ENCODE peak calls at places on chromosomes 13 and 19, in eight cellular contexts. Q, A, B, Z, D, L, N and J are unnamed samples. For H3K36me3, H3K4me1 and H3K27me3, the result is how much of the 10 kb centered on the place peaks cover.

GRCh38 chr19:17103177-17103576 is 27.6 kb downstream of the MYO9B start:
- DNase-seq in N (no peak), L (no peak), Q (no peak), Z (no peak), B (no peak), D (peak), A (no peak), J (no peak)

GRCh38 chr13:34108396-34108795 is 290.4 kb downstream of the RFC3 start:
- DNase-seq in B (peak), L (no peak), D (no peak), A (no peak), Q (no peak), N (no peak), Z (no peak), J (no peak)

GRCh38 chr19:58003153-58003828 is 671 bp upstream of the ZNF606 start:
- DNase-seq in A (no peak), N (no peak), Q (no peak), Z (peak), B (no peak), D (no peak), L (no peak), J (no peak)

GRCh38 chr19:30450945-30451344 is 78.8 kb downstream of the ZNF536 start:
- DNase-seq in N (no peak), L (no peak), A (no peak), Q (no peak), D (no peak), B (no peak), Z (no peak), J (no peak)

GRCh38 chr19:2148482-2149135 is 2.8 kb downstream of the AP3D1 start:
- DNase-seq in A (no peak), B (no peak), Q (no peak), Z (no peak), N (no peak), L (no peak), D (no peak), J (no peak)

GRCh38 chr13:34749046-34749445 is 193.0 kb upstream of the NBEA start:
- DNase-seq in Q (no peak), N (no peak), B (no peak), L (no peak), Z (no peak), A (no peak), D (no peak), J (no peak)

GRCh38 chr13:36163809-36164308 is 32.7 kb upstream of the DCLK1 start:
- DNase-seq in Q (no peak), B (peak), Z (peak), N (peak), D (no peak), L (peak), A (peak), J (no peak)

GRCh38 chr13:95222733-95223018 is 78.6 kb downstream of the ABCC4 start:
- DNase-seq in N (no peak), D (no peak), A (no peak), L (no peak), Q (no peak), B (no peak), Z (no peak), J (no peak)

GRCh38 chr13:65966991-65967451 is 1263.1 kb downstream of the PCDH9 start:
- DNase-seq in D (peak), Q (peak), B (peak), A (no peak), L (no peak), N (no peak), Z (peak), J (no peak)

GRCh38 chr13:62119739-62120700 is 704.4 kb upstream of the PCDH20 start:
- DNase-seq in A (no peak), L (no peak), N (no peak), Z (peak), D (no peak), Q (no peak), B (peak), J (no peak)

GRCh38 chr13:94784066-94784465 is 71.7 kb upstream of the SOX21 start:
- DNase-seq in L (no peak), A (no peak), Q (no peak), B (peak), D (no peak), Z (no peak), N (no peak), J (no peak)

GRCh38 chr13:88656751-88657150 is 985.6 kb downstream of the SLITRK5 start:
- DNase-seq in B (no peak), D (no peak), N (no peak), Q (no peak), A (no peak), L (no peak), Z (no peak), J (no peak)

GRCh38 chr19:41377977-41378707 is 1.8 kb downstream of the TMEM91 start:
- DNase-seq in N (no peak), L (no peak), D (peak), Z (peak), Q (no peak), B (no peak), A (no peak), J (no peak)

GRCh38 chr19:17797397-17798201 is 2.7 kb downstream of the B3GNT3 start:
- DNase-seq in Q (peak), B (no peak), Z (no peak), N (no peak), L (no peak), D (no peak), A (no peak), J (no peak)

GRCh38 chr19:10915511-10916091 is 12.8 kb downstream of the YIPF2 start:
- DNase-seq in A (no peak), N (peak), L (peak), D (no peak), B (peak), Q (no peak), Z (no peak), J (no peak)

GRCh38 chr19:18254546-18255500 is 19.4 kb downstream of the IQCN start:
- DNase-seq in A (peak), B (no peak), D (no peak), Z (no peak), L (no peak), Q (no peak), N (no peak), J (no peak)

GRCh38 chr13:41651413-41652068 is 194.2 kb downstream of the RGCC start:
- DNase-seq in Q (no peak), B (no peak), A (no peak), D (no peak), N (no peak), Z (no peak), L (no peak), J (no peak)

GRCh38 chr19:10876459-10877240 is 5.3 kb downstream of the CARM1 start:
- DNase-seq in B (no peak), Z (no peak), L (no peak), A (no peak), N (peak), Q (no peak), D (no peak), J (no peak)

GRCh38 chr19:43527860-43528622 is 1.0 kb upstream of the ETHE1 start:
- DNase-seq in L (peak), Z (no peak), N (peak), D (peak), A (no peak), Q (no peak), B (no peak), J (no peak)

GRCh38 chr19:50059045-50059444 is 33.2 kb downstream of the ZNF473 start:
- DNase-seq in D (no peak), Q (no peak), Z (no peak), L (no peak), N (no peak), A (no peak), B (no peak), J (no peak)

GRCh38 chr19:15577184-15577771 is 37.7 kb upstream of the CYP4F8 start:
- DNase-seq in B (no peak), Z (no peak), L (no peak), Q (no peak), A (no peak), D (no peak), N (no peak), J (no peak)

GRCh38 chr19:4027146-4027545 is 19.6 kb downstream of the PIAS4 start:
- DNase-seq in Q (no peak), A (no peak), Z (no peak), N (no peak), B (no peak), D (no peak), L (no peak), J (no peak)

GRCh38 chr19:51181913-51182419 is 39.9 kb downstream of the SIGLEC7 start:
- DNase-seq in L (no peak), A (no peak), Q (no peak), B (no peak), D (no peak), N (no peak), Z (no peak), J (no peak)

GRCh38 chr19:46480409-46480808 is 9.0 kb upstream of the PNMA8A start:
- DNase-seq in Z (peak), B (peak), D (no peak), N (no peak), L (no peak), Q (no peak), A (no peak), J (no peak)

GRCh38 chr13:64154514-64154913 is 2738.9 kb upstream of the PCDH20 start:
- DNase-seq in N (no peak), A (no peak), D (no peak), Q (no peak), L (no peak), Z (no peak), B (peak), J (no peak)

GRCh38 chr19:17031741-17032140 is 5.1 kb upstream of the CPAMD8 start:
- DNase-seq in Q (no peak), D (no peak), B (no peak), A (no peak), L (no peak), N (no peak), Z (no peak), J (no peak)

GRCh38 chr19:29714371-29714952 is 599 bp downstream of the C19orf12 start:
- DNase-seq in Z (no peak), A (no peak), Q (no peak), N (no peak), L (no peak), B (no peak), D (peak), J (peak)

GRCh38 chr19:14150041-14150769 is 13.8 kb upstream of the ASF1B start:
- DNase-seq in L (no peak), Z (no peak), A (no peak), B (no peak), Q (no peak), D (no peak), N (no peak), J (no peak)

GRCh38 chr19:41321600-41322270 is 11.8 kb downstream of the CCDC97 start:
- DNase-seq in N (peak), B (peak), Z (peak), L (no peak), Q (no peak), D (peak), A (no peak), J (no peak)

GRCh38 chr19:19306191-19306590 is 14.1 kb downstream of the SUGP1 start:
- DNase-seq in L (no peak), D (no peak), Q (no peak), B (no peak), A (no peak), N (no peak), Z (no peak), J (no peak)
- H3K36me3 ChIP-seq in L (half or more), D (half or more), Q (under half), B (under half), A (half or more), N (half or more), Z (under half), J (half or more)

DNA sequence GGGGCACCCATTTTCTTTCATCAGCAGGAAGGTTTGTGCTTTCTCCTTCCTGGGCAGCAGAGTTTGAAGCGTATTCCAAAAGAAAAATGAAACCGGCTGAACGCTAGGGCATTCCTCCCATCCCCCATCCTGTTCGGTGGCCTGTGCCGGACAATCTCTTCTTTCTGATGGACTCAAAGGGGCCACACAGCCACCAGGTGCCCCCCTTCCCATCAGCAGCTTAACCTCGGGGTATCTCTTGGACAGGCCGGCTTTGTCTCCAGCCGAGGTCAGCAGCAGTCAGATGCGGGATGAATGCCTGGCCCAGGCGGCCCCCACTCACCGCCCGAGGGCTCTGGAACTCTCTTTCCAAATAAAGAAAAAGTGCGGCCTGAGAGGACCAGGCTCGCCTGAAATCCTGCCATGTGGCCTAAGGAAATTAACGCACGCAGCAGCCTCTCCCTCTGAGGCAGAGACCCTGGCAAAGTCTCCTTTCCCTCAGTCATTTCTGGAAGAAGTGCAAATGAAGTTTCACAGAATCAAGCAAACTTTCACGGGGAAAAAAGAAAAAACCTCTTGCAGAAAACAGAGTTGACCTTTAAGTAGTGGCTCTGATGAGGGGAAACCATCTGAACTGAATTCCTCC is 67.8 kb downstream of the RASA3 start:
- DNase-seq in Q (no peak), B (no peak), Z (no peak), N (peak), D (peak), A (no peak), L (no peak), J (no peak)
- H3K4me1 ChIP-seq in Q (under half), B (half or more), Z (under half), N (half or more), D (under half), A (under half), L (half or more), J (half or more)

DNA sequence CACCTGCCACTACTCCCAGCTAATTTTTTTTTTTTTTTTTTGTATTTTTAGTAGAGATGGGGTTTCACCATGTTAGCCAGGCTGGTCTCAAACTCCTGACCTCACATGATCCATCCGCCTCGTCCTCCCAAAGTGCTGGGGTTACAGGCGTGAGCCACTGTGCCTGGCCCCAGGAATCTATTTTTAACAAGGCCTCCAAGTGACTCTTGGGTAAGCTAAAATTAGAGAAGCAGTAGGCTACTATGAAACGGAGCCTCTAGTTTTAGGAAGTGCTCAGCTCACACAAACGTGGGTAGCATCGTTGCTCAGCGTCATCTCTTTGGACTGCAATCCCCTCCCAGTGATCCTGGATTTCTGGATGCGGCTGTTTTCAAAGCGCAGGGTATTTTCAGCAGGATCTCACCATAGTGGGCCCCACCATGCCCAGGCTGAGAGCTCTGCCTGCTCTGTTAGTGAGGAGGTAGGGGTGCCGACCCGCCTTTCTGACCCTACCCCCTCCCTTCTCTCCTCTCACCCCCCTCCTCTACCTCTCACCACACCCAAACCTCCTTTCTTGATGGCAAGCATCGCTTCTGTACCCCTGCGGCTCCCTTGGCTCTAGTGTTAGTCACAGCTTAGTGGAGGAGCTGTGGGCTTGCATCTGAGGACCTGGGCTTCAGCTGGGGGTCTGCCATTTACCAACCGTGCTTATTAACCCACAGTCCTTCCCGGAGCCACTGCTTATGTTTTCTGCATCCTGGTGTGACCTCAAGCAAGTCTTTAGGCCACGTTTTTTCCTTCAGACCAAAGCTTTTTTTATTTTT is 34.2 kb downstream of the GJA3 start:
- DNase-seq in A (no peak), L (no peak), D (no peak), Z (peak), B (no peak), Q (peak), N (no peak), J (no peak)
- H3K27me3 ChIP-seq in A (under half), L (under half), D (under half), Z (under half), B (under half), Q (under half), N (under half), J (under half)

DNA sequence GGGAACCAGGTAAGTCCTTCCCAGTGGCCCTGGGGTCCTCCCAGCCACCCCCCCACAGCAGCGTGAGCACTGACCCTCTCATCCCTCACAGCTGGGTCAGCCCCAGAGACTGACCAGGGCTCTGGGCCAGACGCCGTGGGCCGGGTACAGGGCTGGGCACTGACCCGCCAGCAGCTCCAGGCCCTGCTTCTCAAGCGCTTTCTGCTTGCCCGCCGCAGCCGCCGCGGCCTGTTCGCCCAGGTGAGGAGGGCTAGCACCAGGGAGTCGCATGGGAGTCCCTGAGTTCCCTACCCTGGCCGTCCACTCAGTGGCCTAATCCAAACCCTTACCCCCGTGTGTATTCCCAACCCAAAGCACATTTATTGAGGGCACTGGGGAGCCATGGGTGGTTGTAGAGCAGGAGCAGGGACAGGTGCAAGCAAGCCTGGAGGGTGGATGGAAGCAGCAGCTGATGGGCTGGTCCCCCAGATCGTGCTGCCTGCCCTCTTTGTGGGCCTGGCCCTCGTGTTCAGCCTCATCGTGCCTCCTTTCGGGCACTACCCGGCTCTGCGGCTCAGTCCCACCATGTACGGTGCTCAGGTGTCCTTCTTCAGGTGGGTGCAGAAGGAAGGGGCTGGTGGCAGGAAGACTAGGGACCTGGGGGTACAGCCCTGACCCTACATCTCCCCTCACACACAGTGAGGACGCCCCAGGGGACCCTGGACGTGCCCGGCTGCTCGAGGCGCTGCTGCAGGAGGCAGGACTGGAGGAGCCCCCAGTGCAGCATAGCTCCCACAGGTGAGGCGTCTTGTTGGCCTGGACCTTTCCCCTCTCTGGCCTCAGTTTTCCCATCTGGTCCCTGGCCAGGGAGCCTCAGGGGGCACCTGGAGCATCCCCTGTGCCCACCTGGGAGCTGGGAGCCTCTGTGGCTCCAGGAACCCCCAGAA is 12.6 kb upstream of the ARHGAP45 start:
- DNase-seq in L (no peak), Z (no peak), D (no peak), A (no peak), Q (no peak), N (no peak), B (no peak), J (no peak)
- H3K36me3 ChIP-seq in L (under half), Z (under half), D (half or more), A (under half), Q (under half), N (under half), B (under half), J (half or more)

DNA sequence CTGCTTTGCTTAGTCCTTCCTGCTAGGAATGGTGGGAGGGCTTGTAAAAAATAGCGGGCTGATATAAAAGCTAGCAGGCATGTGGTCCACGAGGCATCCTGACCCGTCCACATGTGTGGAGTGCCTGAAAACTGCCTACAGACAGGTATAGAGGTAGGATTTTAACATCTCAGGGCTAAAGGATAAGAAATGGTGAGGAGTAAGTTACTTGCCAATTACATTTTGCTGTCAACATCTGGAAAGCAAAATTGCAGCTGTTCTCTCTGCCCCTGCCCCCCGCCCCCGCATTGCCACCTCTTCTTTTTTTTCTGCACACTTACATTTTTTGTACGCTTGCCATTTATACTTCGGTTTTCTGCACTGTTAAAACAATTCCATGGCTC is 21.0 kb downstream of the NFIX start:
- DNase-seq in N (no peak), B (no peak), Q (no peak), Z (no peak), D (peak), L (no peak), A (no peak), J (no peak)
- H3K4me1 ChIP-seq in N (half or more), B (half or more), Q (under half), Z (under half), D (half or more), L (half or more), A (under half), J (under half)